ENCODE peak calls at places on chromosomes 6 and 20, in ten cellular contexts. A, V, E, H, Q, D, Z, L, F and I are unnamed samples. For H3K9me3, the result is how much of the 10 kb centered on the place peaks cover.

GRCh38 chr6:36938536-36938935 is 16.0 kb upstream of the PI16 start:
- DNase-seq in A (no peak), H (no peak), V (no peak), F (no peak), Q (no peak), Z (peak), E (no peak), D (no peak), L (no peak), I (no peak)

GRCh38 chr6:56708810-56709597 is 66.3 kb upstream of the DST start:
- DNase-seq in E (no peak), L (no peak), V (peak), A (no peak), D (no peak), F (no peak), Q (no peak), Z (no peak), H (no peak), I (no peak)

GRCh38 chr6:46504242-46504641 is 13.0 kb upstream of the RCAN2 start:
- DNase-seq in D (no peak), Z (no peak), E (no peak), L (no peak), F (no peak), H (no peak), Q (no peak), A (no peak), V (no peak), I (no peak)

GRCh38 chr20:44448753-44449546 is 26.7 kb upstream of the TTPAL start:
- DNase-seq in D (peak), L (peak), A (no peak), V (no peak), F (no peak), Q (peak), H (no peak), E (no peak), Z (no peak), I (no peak)

GRCh38 chr6:75012018-75012417 is 193.8 kb downstream of the COL12A1 start:
- DNase-seq in L (no peak), E (no peak), Z (no peak), V (no peak), H (no peak), F (no peak), Q (no peak), D (no peak), A (no peak), I (no peak)

GRCh38 chr20:34713194-34713943 is 9.2 kb downstream of the TP53INP2 start:
- DNase-seq in Z (peak), E (peak), V (peak), A (no peak), F (no peak), Q (no peak), H (peak), D (no peak), L (no peak), I (no peak)

GRCh38 chr20:18857640-18858039 is 44.1 kb downstream of the SCP2D1 start:
- DNase-seq in Q (no peak), H (no peak), L (no peak), V (no peak), Z (no peak), A (no peak), E (no peak), D (no peak), F (no peak), I (no peak)

GRCh38 chr20:48098099-48098498 is 312.8 kb upstream of the SULF2 start:
- DNase-seq in D (no peak), Q (no peak), F (no peak), E (no peak), H (no peak), V (no peak), Z (no peak), L (no peak), A (no peak), I (no peak)

GRCh38 chr6:42569102-42570028 is 5.5 kb downstream of the UBR2 start:
- DNase-seq in F (no peak), Q (no peak), H (no peak), V (no peak), L (no peak), E (no peak), A (no peak), Z (no peak), D (no peak), I (no peak)

GRCh38 chr20:49290608-49291191 is 12.8 kb upstream of the ZNFX1 start:
- DNase-seq in L (no peak), Q (no peak), Z (no peak), D (no peak), F (no peak), A (no peak), E (peak), H (no peak), V (no peak), I (no peak)

GRCh38 chr6:710601-711571 is 17.9 kb upstream of the EXOC2 start:
- DNase-seq in A (peak), E (peak), V (peak), D (peak), L (peak), Z (peak), Q (peak), H (peak), F (no peak), I (peak)

GRCh38 chr6:168088161-168089106 is 9.4 kb upstream of the FRMD1 start:
- DNase-seq in L (peak), V (peak), H (no peak), D (peak), F (no peak), Z (no peak), Q (peak), A (no peak), E (peak), I (peak)

GRCh38 chr6:158718431-158719126 is 68.7 kb downstream of the SYTL3 start:
- DNase-seq in H (peak), F (no peak), Z (no peak), Q (no peak), E (no peak), D (no peak), A (no peak), V (peak), L (peak), I (peak)

GRCh38 chr6:168231393-168231957 is 88.1 kb downstream of the DACT2 start:
- DNase-seq in H (no peak), L (no peak), D (no peak), Z (no peak), F (no peak), V (no peak), E (no peak), Q (no peak), A (no peak), I (no peak)

GRCh38 chr6:128508588-128509296 is 11.7 kb downstream of the PTPRK start:
- DNase-seq in Z (no peak), D (no peak), A (no peak), Q (no peak), F (no peak), V (no peak), L (no peak), H (peak), E (no peak), I (peak)

GRCh38 chr6:49550413-49551125 is at the start of gene C6orf141:
- DNase-seq in Z (no peak), V (peak), Q (peak), H (peak), D (peak), A (peak), E (no peak), F (no peak), L (peak), I (peak)

GRCh38 chr20:32465092-32465900 is 107.2 kb downstream of the ASXL1 start:
- DNase-seq in H (peak), L (peak), Z (peak), D (peak), E (peak), A (peak), Q (peak), V (no peak), F (no peak), I (peak)

GRCh38 chr6:121838842-121839241 is 403.4 kb downstream of the GJA1 start:
- DNase-seq in E (no peak), H (no peak), L (no peak), Z (peak), F (no peak), A (no peak), D (no peak), V (peak), Q (no peak), I (no peak)

GRCh38 chr6:151081658-151082057 is 158.1 kb upstream of the AKAP12 start:
- DNase-seq in F (no peak), D (no peak), E (no peak), V (peak), Z (no peak), Q (no peak), H (no peak), A (no peak), L (no peak), I (no peak)

GRCh38 chr20:34538671-34539123 is 19.8 kb upstream of the MAP1LC3A start:
- DNase-seq in H (no peak), E (peak), Z (peak), A (peak), Q (peak), V (peak), L (peak), F (no peak), D (peak), I (peak)

GRCh38 chr20:17835941-17836861 is 132.4 kb downstream of the SNX5 start:
- DNase-seq in D (no peak), V (no peak), E (peak), A (no peak), Q (no peak), F (no peak), H (no peak), Z (peak), L (peak), I (no peak)

GRCh38 chr6:91087864-91088263 is 501.0 kb upstream of the MAP3K7 start:
- DNase-seq in A (no peak), F (no peak), V (no peak), Z (no peak), E (no peak), D (no peak), H (no peak), Q (no peak), L (no peak), I (no peak)

GRCh38 chr20:25223179-25223661 is 24.7 kb upstream of the PYGB start:
- DNase-seq in V (no peak), F (no peak), Z (no peak), A (no peak), E (no peak), Q (no peak), H (peak), L (peak), D (peak), I (no peak)

GRCh38 chr6:43211960-43212359 is 17.3 kb downstream of the DNPH1 start:
- DNase-seq in H (no peak), L (no peak), A (no peak), F (no peak), Z (no peak), V (no peak), D (no peak), E (no peak), Q (no peak), I (no peak)

GRCh38 chr6:144681334-144681733 is 396.2 kb downstream of the UTRN start:
- DNase-seq in V (no peak), E (no peak), Z (no peak), Q (no peak), H (no peak), F (no peak), L (no peak), A (no peak), D (no peak), I (no peak)

GRCh38 chr6:144673807-144674206 is 388.7 kb downstream of the UTRN start:
- DNase-seq in A (no peak), E (no peak), L (no peak), Q (no peak), F (no peak), V (no peak), D (no peak), Z (no peak), H (no peak), I (no peak)

GRCh38 chr6:144678844-144679243 is 393.7 kb downstream of the UTRN start:
- DNase-seq in E (no peak), Q (no peak), V (no peak), A (no peak), F (no peak), H (no peak), L (no peak), D (no peak), Z (no peak), I (no peak)

DNA sequence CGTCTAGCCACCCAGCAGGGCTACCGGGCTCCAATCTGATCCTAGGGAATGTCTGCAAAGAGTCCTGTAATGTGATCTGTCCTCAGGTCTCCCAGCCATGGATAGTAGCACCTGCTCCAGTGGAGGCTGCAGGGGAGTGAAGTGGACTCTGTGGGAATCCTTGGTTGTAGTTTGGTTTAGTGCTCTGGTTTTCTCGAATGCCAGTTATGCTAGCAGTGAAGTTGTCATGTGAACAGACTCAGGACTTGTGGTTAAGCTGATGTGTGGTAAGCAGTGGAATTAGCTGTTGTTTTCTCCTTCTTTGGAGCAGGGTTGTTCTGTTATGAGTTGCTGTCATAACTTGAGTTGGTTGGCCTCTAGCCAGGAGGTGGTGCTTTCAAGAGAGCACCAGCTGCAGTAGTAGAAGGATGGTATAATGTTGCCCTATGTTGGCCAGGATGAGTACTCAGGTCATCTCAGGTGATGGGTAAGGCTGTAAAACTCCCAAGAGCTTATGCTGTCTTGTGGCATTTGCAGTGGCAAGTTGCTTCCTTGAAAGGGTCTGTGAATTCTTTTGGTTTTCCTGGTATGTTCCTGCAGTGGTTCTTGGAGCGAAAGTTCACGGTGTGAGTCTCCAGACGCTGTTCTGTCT is 390.2 kb downstream of the UTRN start:
- DNase-seq in F (no peak), V (no peak), H (no peak), Q (no peak), L (peak), D (peak), A (peak), E (peak), Z (no peak), I (peak)
- H3K9me3 ChIP-seq in F (under half), V (under half), H (under half), Q (under half), L (under half), D (under half), A (under half), E (under half), Z (under half), I (under half)

GRCh38 chr6:139520321-139520768 is 145.9 kb upstream of the CITED2 start:
- DNase-seq in E (no peak), L (no peak), F (no peak), A (no peak), Z (no peak), H (no peak), D (no peak), Q (no peak), V (no peak), I (no peak)

GRCh38 chr6:139522471-139523220 is 148.2 kb upstream of the CITED2 start:
- DNase-seq in L (no peak), Z (no peak), D (no peak), F (no peak), Q (no peak), H (no peak), E (no peak), A (no peak), V (no peak), I (no peak)

GRCh38 chr6:139521338-139521737 is 146.9 kb upstream of the CITED2 start:
- DNase-seq in H (no peak), F (no peak), L (no peak), Q (no peak), A (no peak), Z (no peak), D (no peak), V (no peak), E (no peak), I (no peak)

GRCh38 chr6:139523986-139524385 is 149.5 kb upstream of the CITED2 start:
- DNase-seq in D (no peak), A (no peak), H (no peak), L (no peak), Q (no peak), F (no peak), V (no peak), Z (no peak), E (no peak), I (no peak)

DNA sequence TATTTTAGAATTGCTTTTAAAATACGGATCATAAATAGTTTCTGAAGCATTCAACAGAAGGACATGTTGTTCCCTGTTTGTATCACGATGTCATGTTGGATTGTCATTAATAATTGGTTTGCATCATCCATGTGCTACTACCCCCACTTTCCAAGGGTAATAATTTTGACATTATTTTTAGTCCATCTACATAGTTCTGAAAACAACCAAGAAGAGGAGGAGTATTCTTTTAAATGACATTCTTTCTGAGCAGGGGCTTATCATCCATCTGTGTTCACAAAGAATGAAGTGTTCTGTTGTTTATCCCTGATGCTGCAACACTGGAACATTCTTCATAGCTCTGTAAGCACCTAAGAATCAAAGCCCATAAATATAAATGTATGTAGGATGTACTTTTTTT is 151.0 kb upstream of the CITED2 start:
- DNase-seq in F (no peak), E (no peak), D (no peak), H (no peak), L (no peak), Q (no peak), A (no peak), Z (no peak), V (no peak), I (no peak)
- H3K27ac ChIP-seq in F (peak), E (no peak), D (no peak), H (no peak), L (no peak), Q (no peak), A (no peak), Z (no peak), V (no peak), I (no peak)

DNA sequence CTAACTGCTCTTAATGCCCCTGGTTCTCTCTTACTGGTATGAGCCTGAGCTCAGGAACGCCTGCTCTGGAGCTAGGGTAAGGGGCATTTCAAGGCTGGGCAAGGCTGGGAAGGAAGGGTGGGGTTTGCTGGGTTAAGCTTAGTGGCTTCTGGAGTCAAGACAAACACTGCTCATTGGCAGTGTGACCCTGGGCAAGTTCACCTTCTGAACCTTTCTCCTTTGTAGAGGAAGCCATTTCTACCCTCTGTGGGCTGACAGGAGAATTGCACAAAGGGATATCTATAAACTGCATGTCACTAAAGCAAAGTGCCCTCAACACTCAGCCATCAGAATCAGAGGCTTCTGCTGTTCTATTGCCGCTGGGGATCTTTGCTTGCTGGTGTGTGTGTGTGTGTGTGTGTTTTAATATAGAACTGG is 20.3 kb upstream of the LRRN4 start:
- DNase-seq in E (peak), Q (no peak), D (no peak), L (no peak), H (peak), V (peak), A (no peak), Z (peak), F (no peak), I (no peak)
- TF ChIP-seq CTCF in E (peak), Q (peak), D (no peak), L (no peak), H (no peak), V (peak), A (peak), Z (no peak), F (no peak), I (peak)

DNA sequence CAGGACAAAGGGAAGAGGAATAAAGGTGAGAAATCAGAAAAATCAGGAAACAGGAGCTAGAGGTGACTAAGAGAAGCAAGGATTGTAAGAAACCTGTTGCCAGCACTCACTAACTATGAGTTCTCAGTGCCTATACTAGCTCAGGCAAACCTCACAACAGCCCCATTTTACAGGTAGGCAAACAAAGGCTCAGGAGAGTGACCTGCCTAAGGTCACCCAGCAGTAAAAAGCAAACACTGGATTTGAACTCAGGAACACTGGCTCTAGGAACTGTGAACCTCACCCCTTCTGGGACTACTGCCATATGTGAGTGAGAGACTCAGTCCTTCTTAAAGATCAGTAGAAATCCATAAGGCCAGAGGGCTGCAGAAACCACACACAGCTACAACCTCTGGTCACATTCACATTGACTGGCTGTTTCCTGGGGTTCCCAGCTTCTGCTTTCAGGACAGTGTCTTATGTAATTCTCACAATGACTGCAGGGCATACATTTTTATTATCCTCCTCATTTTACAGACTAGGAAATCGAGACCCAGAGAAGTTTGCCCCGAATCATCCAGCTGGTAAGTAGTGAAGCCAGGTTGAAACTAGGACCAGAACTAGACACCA is 80.7 kb upstream of the MAFB start:
- DNase-seq in A (no peak), Z (no peak), D (no peak), E (peak), L (no peak), V (no peak), F (no peak), Q (no peak), H (no peak), I (no peak)
- H3K9me3 ChIP-seq in A (under half), Z (under half), D (under half), E (under half), L (under half), V (under half), F (under half), Q (under half), H (under half), I (under half)

GRCh38 chr6:35401514-35401913 is 50.6 kb upstream of the FANCE start:
- DNase-seq in Q (peak), E (no peak), A (peak), F (no peak), Z (no peak), L (no peak), H (no peak), D (no peak), V (no peak), I (no peak)
- H3K27ac ChIP-seq in Q (peak), E (no peak), A (peak), F (no peak), Z (no peak), L (no peak), H (peak), D (no peak), V (no peak), I (peak)

GRCh38 chr6:30259140-30260035 is 46.2 kb upstream of the TRIM26 start:
- DNase-seq in Q (peak), H (peak), L (peak), E (peak), F (no peak), Z (peak), V (peak), D (peak), A (peak), I (peak)
- TF ChIP-seq CTCF in Q (no peak), H (peak), L (no peak), E (peak), F (no peak), Z (peak), V (peak), D (no peak), A (no peak), I (no peak)